ENCODE peak calls at places on chromosomes 6 and 20, in seven cellular contexts. One of them, this sample, is unnamed.

GRCh38 chr6:155224031-155224451 is 39.8 kb upstream of the CLDN20 start:
- DNase-seq in HCT116: peak; percentile 73
- DNase-seq in SK-N-SH: no peak
- DNase-seq in K562: no peak
- DNase-seq in H1: no peak
- DNase-seq in HepG2: peak; percentile 79
- DNase-seq in GM12878: peak; percentile 81
- DNase-seq in this sample: no peak

GRCh38 chr6:9583946-9584345 is 830.9 kb downstream of the TFAP2A start:
- DNase-seq in HCT116: no peak
- DNase-seq in SK-N-SH: no peak
- DNase-seq in K562: no peak
- DNase-seq in H1: no peak
- DNase-seq in HepG2: no peak
- DNase-seq in GM12878: no peak
- DNase-seq in this sample: no peak

GRCh38 chr6:18488526-18489270 is 101.5 kb downstream of the RNF144B start:
- DNase-seq in HCT116: no peak
- DNase-seq in SK-N-SH: no peak
- DNase-seq in K562: no peak
- DNase-seq in H1: no peak
- DNase-seq in HepG2: no peak
- DNase-seq in GM12878: no peak
- DNase-seq in this sample: no peak

GRCh38 chr20:6053776-6054688 is at the start of gene LRRN4:
- DNase-seq in HCT116: peak; percentile 19
- DNase-seq in SK-N-SH: no peak
- DNase-seq in K562: no peak
- DNase-seq in H1: no peak
- DNase-seq in HepG2: peak; percentile 34
- DNase-seq in GM12878: no peak
- DNase-seq in this sample: peak; percentile 71

GRCh38 chr6:129748901-129749748 is 39.1 kb upstream of the ARHGAP18 start:
- DNase-seq in HCT116: peak; percentile 86
- DNase-seq in SK-N-SH: no peak
- DNase-seq in K562: no peak
- DNase-seq in H1: no peak
- DNase-seq in HepG2: no peak
- DNase-seq in GM12878: no peak
- DNase-seq in this sample: no peak

GRCh38 chr6:89375427-89375868 is 22.9 kb upstream of the UBE2J1 start:
- DNase-seq in HCT116: no peak
- DNase-seq in SK-N-SH: peak; percentile 60
- DNase-seq in K562: no peak
- DNase-seq in H1: peak; percentile 82
- DNase-seq in HepG2: peak; percentile 80
- DNase-seq in GM12878: no peak
- DNase-seq in this sample: peak; percentile 66

GRCh38 chr20:62430871-62431447 is 3.6 kb upstream of the RBBP8NL start:
- DNase-seq in HCT116: no peak
- DNase-seq in SK-N-SH: no peak
- DNase-seq in K562: no peak
- DNase-seq in H1: no peak
- DNase-seq in HepG2: no peak
- DNase-seq in GM12878: no peak
- DNase-seq in this sample: no peak

GRCh38 chr6:13924146-13924948 is 405 bp upstream of the RNF182 start:
- DNase-seq in HCT116: no peak
- DNase-seq in SK-N-SH: peak; percentile 94
- DNase-seq in K562: peak; percentile 34
- DNase-seq in H1: no peak
- DNase-seq in HepG2: no peak
- DNase-seq in GM12878: no peak
- DNase-seq in this sample: peak; percentile 43

GRCh38 chr20:22581437-22582385 is 2.7 kb downstream of the FOXA2 start:
- DNase-seq in HCT116: no peak
- DNase-seq in SK-N-SH: no peak
- DNase-seq in K562: no peak
- DNase-seq in H1: no peak
- DNase-seq in HepG2: no peak
- DNase-seq in GM12878: no peak
- DNase-seq in this sample: no peak

GRCh38 chr20:56865055-56865454 is 235.9 kb downstream of the TFAP2C start:
- DNase-seq in HCT116: no peak
- DNase-seq in SK-N-SH: no peak
- DNase-seq in K562: no peak
- DNase-seq in H1: no peak
- DNase-seq in HepG2: no peak
- DNase-seq in GM12878: no peak
- DNase-seq in this sample: no peak

GRCh38 chr20:24379116-24379927 is 90.1 kb upstream of the SYNDIG1 start:
- DNase-seq in HCT116: no peak
- DNase-seq in SK-N-SH: no peak
- DNase-seq in K562: no peak
- DNase-seq in H1: no peak
- DNase-seq in HepG2: no peak
- DNase-seq in GM12878: no peak
- DNase-seq in this sample: no peak

GRCh38 chr6:167090171-167090570 is 32.7 kb upstream of the CCR6 start:
- DNase-seq in HCT116: no peak
- DNase-seq in SK-N-SH: no peak
- DNase-seq in K562: no peak
- DNase-seq in H1: no peak
- DNase-seq in HepG2: no peak
- DNase-seq in GM12878: no peak
- DNase-seq in this sample: no peak

GRCh38 chr20:61950631-61951010 is 115.1 kb downstream of the TAF4 start:
- DNase-seq in HCT116: no peak
- DNase-seq in SK-N-SH: no peak
- DNase-seq in K562: no peak
- DNase-seq in H1: no peak
- DNase-seq in HepG2: no peak
- DNase-seq in GM12878: no peak
- DNase-seq in this sample: no peak

GRCh38 chr20:1816384-1817381 is 78.5 kb upstream of the SIRPA start:
- DNase-seq in HCT116: no peak
- DNase-seq in SK-N-SH: no peak
- DNase-seq in K562: no peak
- DNase-seq in H1: no peak
- DNase-seq in HepG2: no peak
- DNase-seq in GM12878: no peak
- DNase-seq in this sample: no peak

GRCh38 chr6:10396775-10397174 is 18.1 kb downstream of the TFAP2A start:
- DNase-seq in HCT116: no peak
- DNase-seq in SK-N-SH: no peak
- DNase-seq in K562: no peak
- DNase-seq in H1: no peak
- DNase-seq in HepG2: no peak
- DNase-seq in GM12878: no peak
- DNase-seq in this sample: no peak

GRCh38 chr6:79617521-79617941 is 13.6 kb upstream of the SH3BGRL2 start:
- DNase-seq in HCT116: no peak
- DNase-seq in SK-N-SH: no peak
- DNase-seq in K562: no peak
- DNase-seq in H1: no peak
- DNase-seq in HepG2: peak; percentile 91
- DNase-seq in GM12878: no peak
- DNase-seq in this sample: no peak

GRCh38 chr20:13008761-13009681 is at the start of gene SPTLC3:
- DNase-seq in HCT116: no peak
- DNase-seq in SK-N-SH: no peak
- DNase-seq in K562: no peak
- DNase-seq in H1: peak; percentile 15
- DNase-seq in HepG2: peak; percentile 56
- DNase-seq in GM12878: no peak
- DNase-seq in this sample: peak; percentile 21

DNA sequence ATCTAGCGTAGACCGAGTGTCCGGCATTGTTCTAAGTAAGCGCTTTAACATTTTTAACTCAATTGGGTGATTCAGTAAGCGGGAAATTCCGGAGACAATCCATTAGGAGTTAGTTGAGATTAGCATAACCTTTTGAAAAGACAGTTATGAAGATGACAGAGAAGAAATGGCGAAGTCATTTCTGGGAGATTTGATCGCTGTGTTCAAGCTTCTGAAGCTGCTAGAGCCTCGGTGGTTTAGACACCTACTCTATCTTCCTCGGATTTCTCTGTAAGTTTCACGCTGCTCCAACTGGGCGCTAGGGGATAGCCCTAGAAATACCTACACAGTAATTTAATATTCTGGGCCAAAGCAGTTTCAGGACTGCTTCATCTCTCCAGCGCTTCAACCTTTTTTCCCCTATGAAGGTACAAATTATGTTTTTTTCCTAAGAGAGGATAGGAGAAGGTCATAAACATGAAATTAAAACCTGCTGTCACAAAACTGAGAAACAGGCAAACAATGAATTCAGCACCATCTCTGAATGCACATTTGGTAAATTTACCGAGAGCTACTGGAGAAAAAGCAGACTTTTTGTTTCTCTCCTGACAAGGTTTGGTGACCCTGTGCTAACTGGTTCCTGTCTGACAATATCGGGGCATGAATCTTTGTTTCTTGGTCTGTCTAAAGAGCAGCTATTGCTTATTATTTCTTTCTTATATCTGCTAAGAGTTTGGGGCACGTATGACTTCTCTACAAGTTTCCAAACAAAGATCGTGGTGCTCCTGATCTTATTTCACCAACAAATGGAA is 22.4 kb downstream of the ZNF311 start:
- DNase-seq in HCT116: no peak
- DNase-seq in SK-N-SH: peak; percentile 37
- DNase-seq in K562: peak; percentile 48
- DNase-seq in H1: no peak
- DNase-seq in HepG2: peak; percentile 87
- DNase-seq in GM12878: peak; percentile 11
- DNase-seq in this sample: peak; percentile 80
- TF ChIP-seq JUND in HCT116: no peak
- TF ChIP-seq JUND in SK-N-SH: no peak
- TF ChIP-seq JUND in K562: no peak
- TF ChIP-seq JUND in H1: no peak
- TF ChIP-seq JUND in HepG2: no peak
- TF ChIP-seq JUND in GM12878: no peak
- TF ChIP-seq JUND in this sample: no peak

GRCh38 chr6:142635130-142635529 is 309.8 kb downstream of the HIVEP2 start:
- DNase-seq in HCT116: no peak
- DNase-seq in SK-N-SH: no peak
- DNase-seq in K562: no peak
- DNase-seq in H1: no peak
- DNase-seq in HepG2: no peak
- DNase-seq in GM12878: no peak
- DNase-seq in this sample: no peak
- TF ChIP-seq JUND in HCT116: no peak
- TF ChIP-seq JUND in SK-N-SH: peak; percentile 18
- TF ChIP-seq JUND in K562: no peak
- TF ChIP-seq JUND in H1: no peak
- TF ChIP-seq JUND in HepG2: no peak
- TF ChIP-seq JUND in GM12878: no peak
- TF ChIP-seq JUND in this sample: no peak

GRCh38 chr20:54207053-54207742 is 689 bp upstream of the PFDN4 start:
- DNase-seq in HCT116: no peak
- DNase-seq in SK-N-SH: no peak
- DNase-seq in K562: no peak
- DNase-seq in H1: no peak
- DNase-seq in HepG2: no peak
- DNase-seq in GM12878: no peak
- DNase-seq in this sample: no peak

GRCh38 chr20:54209216-54209813 is 1.4 kb downstream of the PFDN4 start:
- DNase-seq in HCT116: no peak
- DNase-seq in SK-N-SH: no peak
- DNase-seq in K562: no peak
- DNase-seq in H1: no peak
- DNase-seq in HepG2: peak; percentile 24
- DNase-seq in GM12878: no peak
- DNase-seq in this sample: no peak

GRCh38 chr20:54207743-54208491 is at the start of gene PFDN4:
- DNase-seq in HCT116: peak; percentile 77
- DNase-seq in SK-N-SH: peak; percentile 98
- DNase-seq in K562: peak; percentile 95
- DNase-seq in H1: peak; percentile 41
- DNase-seq in HepG2: peak; percentile 88
- DNase-seq in GM12878: peak; percentile 64
- DNase-seq in this sample: peak; percentile 96

GRCh38 chr20:54212226-54212625 is 4.3 kb downstream of the PFDN4 start:
- DNase-seq in HCT116: no peak
- DNase-seq in SK-N-SH: no peak
- DNase-seq in K562: no peak
- DNase-seq in H1: no peak
- DNase-seq in HepG2: no peak
- DNase-seq in GM12878: no peak
- DNase-seq in this sample: no peak

DNA sequence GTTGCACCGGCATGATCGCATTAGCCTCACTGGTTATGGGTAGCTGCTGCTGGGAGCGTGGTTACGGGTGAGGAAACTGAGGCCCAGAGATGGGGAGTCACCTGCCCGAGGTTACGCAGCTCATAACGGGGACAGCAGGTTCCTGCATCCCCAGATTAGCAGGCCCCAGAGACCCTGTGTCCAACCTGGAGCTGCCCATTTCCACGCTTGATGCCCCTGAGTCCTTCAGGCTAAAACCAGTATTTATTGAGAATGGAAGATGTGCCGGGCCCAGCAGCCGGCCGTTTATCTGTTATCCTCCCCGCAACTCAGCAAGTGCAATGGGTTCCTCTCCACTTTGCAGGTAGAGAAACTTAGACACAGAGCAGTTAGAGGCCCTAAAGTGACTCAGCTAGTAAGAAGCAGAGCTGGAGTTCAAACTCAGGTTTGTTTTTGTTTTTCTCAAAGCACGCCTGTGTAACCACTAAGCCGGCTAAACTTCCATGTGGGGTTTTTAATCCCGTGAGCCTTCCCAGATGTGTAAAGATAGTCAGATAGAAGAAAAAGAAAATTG is 681 bp downstream of the PFDN4 start:
- DNase-seq in HCT116: no peak
- DNase-seq in SK-N-SH: peak; percentile 50
- DNase-seq in K562: peak; percentile 31
- DNase-seq in H1: no peak
- DNase-seq in HepG2: peak; percentile 35
- DNase-seq in GM12878: no peak
- DNase-seq in this sample: no peak
- TF ChIP-seq JUND in HCT116: no peak
- TF ChIP-seq JUND in SK-N-SH: no peak
- TF ChIP-seq JUND in K562: no peak
- TF ChIP-seq JUND in H1: no peak
- TF ChIP-seq JUND in HepG2: no peak
- TF ChIP-seq JUND in GM12878: no peak
- TF ChIP-seq JUND in this sample: no peak

DNA sequence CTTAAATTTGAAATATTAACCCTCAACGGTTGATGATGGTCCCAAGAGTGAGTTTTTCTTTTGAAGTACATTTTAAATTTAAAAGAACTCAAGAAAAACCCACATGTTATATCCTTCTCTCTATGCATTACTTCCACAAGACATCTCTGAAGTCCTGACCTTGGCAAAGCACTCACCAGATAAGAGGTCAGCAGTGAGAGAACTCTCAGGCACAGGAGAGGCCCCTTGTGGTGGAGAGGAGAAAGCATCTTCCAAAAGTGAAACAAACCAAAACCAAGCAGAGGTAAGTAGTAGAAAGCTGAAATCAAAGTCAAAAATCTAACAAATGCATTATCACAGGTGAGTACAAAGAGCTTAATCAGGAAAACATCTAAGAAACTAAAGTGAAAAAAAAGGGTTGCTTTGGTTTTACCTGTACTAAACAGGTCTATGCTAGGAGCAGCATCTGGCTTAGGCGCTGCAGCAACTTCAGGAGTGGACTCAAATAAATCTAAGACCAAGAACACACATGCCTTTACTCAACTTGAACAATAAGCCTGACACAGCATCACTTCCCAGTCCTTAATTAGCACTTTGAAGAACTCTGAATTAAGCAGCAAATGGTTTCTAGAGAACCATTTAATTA is 80.5 kb downstream of the PRSS35 start:
- DNase-seq in HCT116: peak; percentile 26
- DNase-seq in SK-N-SH: peak; percentile 22
- DNase-seq in K562: peak; percentile 8
- DNase-seq in H1: peak; percentile 5
- DNase-seq in HepG2: peak; percentile 41
- DNase-seq in GM12878: peak; percentile 9
- DNase-seq in this sample: peak; percentile 30
- TF ChIP-seq JUND in HCT116: no peak
- TF ChIP-seq JUND in SK-N-SH: no peak
- TF ChIP-seq JUND in K562: no peak
- TF ChIP-seq JUND in H1: no peak
- TF ChIP-seq JUND in HepG2: no peak
- TF ChIP-seq JUND in GM12878: no peak
- TF ChIP-seq JUND in this sample: no peak

This sample was measured in T47D.